ENCODE peak calls at places on chromosomes 13 and 19, in seven cellular contexts. M, C, A, V, U, F and J are unnamed samples.

GRCh38 chr13:76667551-76667950 is 218.7 kb downstream of the KCTD12 start:
- DNase-seq in A (no peak), F (no peak), M (no peak), U (peak), C (no peak), V (no peak), J (peak)

GRCh38 chr13:99157046-99157445 is 43.6 kb upstream of the UBAC2 start:
- DNase-seq in F (no peak), V (no peak), U (no peak), M (no peak), A (no peak), C (no peak), J (no peak)

GRCh38 chr19:52891336-52891735 is 6.1 kb downstream of the ZNF320 start:
- DNase-seq in C (no peak), M (no peak), V (peak), A (no peak), F (no peak), U (no peak), J (no peak)

GRCh38 chr13:107210216-107211010 is 642.5 kb upstream of the ARGLU1 start:
- DNase-seq in C (no peak), U (no peak), F (no peak), M (no peak), A (no peak), V (no peak), J (no peak)

GRCh38 chr13:68938639-68939038 is 1169.0 kb upstream of the ATXN8OS start:
- DNase-seq in V (no peak), C (no peak), A (no peak), M (no peak), U (no peak), F (no peak), J (no peak)

GRCh38 chr13:111183959-111184684 is 69.0 kb downstream of the ARHGEF7 start:
- DNase-seq in C (peak), F (no peak), A (no peak), V (no peak), M (no peak), U (no peak), J (no peak)

GRCh38 chr19:413756-414420 is 4.9 kb upstream of the C2CD4C start:
- DNase-seq in F (no peak), C (no peak), U (no peak), A (no peak), M (no peak), V (no peak), J (no peak)

GRCh38 chr13:25171517-25172302 is at the start of gene AMER2:
- DNase-seq in M (peak), V (no peak), F (no peak), C (no peak), U (no peak), A (no peak), J (no peak)

GRCh38 chr19:3766520-3766919 is 4.0 kb downstream of the MRPL54 start:
- DNase-seq in V (no peak), U (no peak), M (no peak), A (no peak), C (no peak), F (no peak), J (no peak)

GRCh38 chr19:17340302-17340870 is 3.0 kb downstream of the GTPBP3 start:
- DNase-seq in C (peak), U (peak), F (peak), V (no peak), A (no peak), M (peak), J (no peak)

GRCh38 chr13:29162638-29163037 is 342.5 kb downstream of the MTUS2 start:
- DNase-seq in C (no peak), M (no peak), F (no peak), A (no peak), U (peak), V (peak), J (peak)

GRCh38 chr13:37175996-37176395 is 70.5 kb upstream of the CSNK1A1L start:
- DNase-seq in M (no peak), V (no peak), U (no peak), C (no peak), A (no peak), F (no peak), J (no peak)

GRCh38 chr13:92354583-92354982 is 872.0 kb upstream of the GPC6 start:
- DNase-seq in F (no peak), C (no peak), U (no peak), M (no peak), V (no peak), A (no peak), J (no peak)

GRCh38 chr19:8017808-8018207 is 12.4 kb upstream of the ELAVL1 start:
- DNase-seq in C (no peak), V (peak), F (no peak), M (peak), A (no peak), U (no peak), J (peak)

GRCh38 chr19:14347999-14348889 is 33.0 kb upstream of the ADGRE5 start:
- DNase-seq in V (peak), M (peak), C (peak), A (no peak), F (peak), U (peak), J (peak)

GRCh38 chr13:49877629-49878218 is 58.4 kb downstream of the SPRYD7 start:
- DNase-seq in V (no peak), A (no peak), F (no peak), M (peak), C (no peak), U (peak), J (no peak)

GRCh38 chr13:29436291-29436690 is 159.2 kb downstream of the SLC7A1 start:
- DNase-seq in V (no peak), A (no peak), C (no peak), U (peak), M (no peak), F (no peak), J (no peak)

GRCh38 chr19:17049711-17050280 is 23.2 kb upstream of the CPAMD8 start:
- DNase-seq in U (peak), F (no peak), M (no peak), V (no peak), A (no peak), C (no peak), J (no peak)

GRCh38 chr13:41649659-41650058 is 192.3 kb downstream of the RGCC start:
- DNase-seq in F (no peak), C (no peak), U (peak), A (peak), M (peak), V (peak), J (no peak)

DNA sequence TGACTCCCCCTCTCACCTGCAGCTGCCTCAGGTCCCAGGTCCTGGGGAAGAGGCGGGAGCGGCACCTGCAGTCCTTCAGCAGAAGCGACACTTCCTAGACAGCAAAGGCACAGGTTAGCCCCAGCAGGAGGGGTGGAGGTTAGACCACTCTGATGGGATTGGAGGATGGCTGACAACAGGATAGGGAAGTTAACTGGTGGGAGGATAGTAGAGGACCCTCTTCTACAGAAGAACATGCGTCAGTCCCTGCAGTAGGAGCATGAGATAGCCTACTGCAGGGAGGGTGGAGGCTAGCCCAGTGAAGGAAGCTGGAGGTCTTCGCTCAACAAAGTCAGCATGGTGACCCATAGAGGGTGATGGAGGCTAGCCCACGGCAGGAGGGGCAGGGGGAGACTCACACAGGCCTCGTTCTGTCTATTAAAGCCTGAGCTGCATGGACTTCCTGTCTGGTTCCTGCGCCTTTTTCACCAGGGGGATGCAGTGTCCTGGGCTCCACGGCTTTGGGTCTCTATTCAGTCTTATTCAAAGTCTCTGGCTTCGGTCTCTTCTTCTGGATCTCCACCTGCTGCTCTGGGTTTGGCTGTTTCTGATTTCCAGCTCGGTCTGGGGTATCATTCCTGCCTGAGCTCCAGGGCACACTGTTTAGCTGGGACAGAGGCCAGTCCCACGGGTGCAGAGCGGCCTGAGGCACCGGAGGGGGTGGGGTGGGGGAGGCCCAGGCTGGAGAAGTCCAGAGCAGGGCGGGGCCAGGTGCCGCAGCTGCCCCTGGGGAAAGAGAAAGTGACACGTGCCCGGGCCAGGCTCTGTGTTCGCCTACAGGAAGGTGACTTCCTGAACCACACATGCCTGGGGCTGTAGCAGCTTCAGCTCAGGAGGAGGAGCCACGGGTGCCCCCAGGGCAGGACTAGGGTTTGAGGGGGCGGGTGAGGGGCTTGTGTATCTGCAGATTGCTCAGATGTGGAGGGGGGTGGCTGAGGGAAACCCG is 7.3 kb downstream of the IFNL3 start:
- DNase-seq in U (peak), A (peak), V (peak), M (no peak), F (peak), C (peak), J (peak)
- H3K4me2 ChIP-seq in U (peak), A (peak), V (no peak), M (no peak), F (no peak), C (peak), J (peak)

DNA sequence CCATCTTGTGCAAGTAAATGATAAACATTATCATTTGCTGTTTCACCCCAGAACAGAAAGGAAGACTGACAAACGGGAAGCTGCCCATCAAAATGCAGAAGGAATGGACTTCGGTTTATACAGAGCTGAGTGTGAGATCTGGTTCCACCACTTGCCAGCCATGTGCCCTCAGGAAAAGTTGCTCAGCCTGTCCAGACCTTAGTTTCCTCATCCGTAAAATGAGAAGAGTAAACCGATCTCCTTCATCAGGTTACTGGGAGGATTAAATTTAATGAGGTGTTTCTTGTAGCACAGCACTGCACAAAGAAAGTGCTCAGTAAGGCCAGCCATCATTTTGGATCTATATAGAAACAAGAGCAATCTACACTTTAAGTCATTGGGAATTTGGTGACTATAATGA is 36.7 kb upstream of the SERP2 start:
- DNase-seq in A (no peak), V (no peak), U (peak), F (no peak), M (no peak), C (no peak), J (no peak)
- H3K4me2 ChIP-seq in A (no peak), V (no peak), U (no peak), F (no peak), M (no peak), C (no peak), J (no peak)

DNA sequence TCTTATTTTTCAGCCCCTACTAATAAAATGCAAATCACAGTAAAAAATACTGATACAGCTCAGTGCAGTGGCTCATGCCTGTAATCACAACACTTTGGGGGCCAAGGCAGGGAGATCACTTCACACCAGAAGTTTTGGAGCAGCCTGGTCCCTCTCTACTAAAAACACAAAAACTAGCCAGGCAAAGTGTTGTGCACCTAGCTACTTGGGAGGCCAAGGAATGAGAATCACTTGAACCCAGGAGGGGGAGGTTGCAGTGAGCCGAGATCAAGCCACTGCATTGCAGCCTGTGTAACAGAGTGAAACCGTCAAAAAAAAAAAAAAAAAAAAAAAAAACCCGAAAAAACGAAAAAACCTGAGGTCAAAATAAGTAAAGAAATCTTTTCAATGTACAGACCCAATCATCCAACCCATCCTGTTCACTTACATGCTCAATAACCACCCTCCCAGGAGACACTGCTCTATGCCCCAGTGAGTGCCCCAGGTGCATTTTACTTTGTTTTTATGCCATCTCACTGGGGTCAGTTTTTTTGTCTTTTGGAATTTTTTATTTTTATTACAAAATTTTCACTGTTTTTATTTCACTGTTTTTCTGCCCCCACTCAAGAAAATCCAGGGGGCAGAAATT is 107.1 kb downstream of the ZNF486 start:
- DNase-seq in U (no peak), V (no peak), M (no peak), C (no peak), F (no peak), A (no peak), J (no peak)
- H3K4me2 ChIP-seq in U (no peak), V (no peak), M (no peak), C (no peak), F (no peak), A (no peak), J (no peak)

GRCh38 chr19:55068803-55069136 is 5.8 kb upstream of the RDH13 start:
- DNase-seq in V (no peak), U (no peak), F (no peak), M (no peak), A (no peak), C (no peak), J (no peak)
- H3K4me2 ChIP-seq in V (peak), U (peak), F (peak), M (peak), A (peak), C (no peak), J (peak)

GRCh38 chr13:63408227-63409202 is 1992.9 kb upstream of the PCDH20 start:
- DNase-seq in V (no peak), U (no peak), M (peak), A (no peak), F (no peak), C (no peak), J (no peak)
- H3K4me2 ChIP-seq in V (no peak), U (no peak), M (peak), A (no peak), F (no peak), C (no peak), J (no peak)

GRCh38 chr13:32838985-32839384 is 177.2 kb upstream of the KL start:
- DNase-seq in V (no peak), F (no peak), C (no peak), U (peak), M (no peak), A (no peak), J (peak)
- H3K4me2 ChIP-seq in V (no peak), F (no peak), C (no peak), U (peak), M (no peak), A (no peak), J (peak)

GRCh38 chr19:49316284-49316683 is 8.7 kb downstream of the SLC6A16 start:
- DNase-seq in C (no peak), V (no peak), U (no peak), F (no peak), A (no peak), M (no peak), J (no peak)
- H3K4me2 ChIP-seq in C (no peak), V (no peak), U (no peak), F (no peak), A (no peak), M (no peak), J (no peak)

GRCh38 chr13:40539954-40540706 is 126.3 kb downstream of the FOXO1 start:
- DNase-seq in M (peak), F (peak), V (no peak), U (peak), A (peak), C (no peak), J (no peak)
- H3K4me2 ChIP-seq in M (no peak), F (peak), V (no peak), U (peak), A (peak), C (no peak), J (no peak)

GRCh38 chr13:112236539-112237197 is 139.5 kb upstream of the SPACA7 start:
- DNase-seq in U (no peak), F (no peak), M (no peak), A (no peak), C (no peak), V (no peak), J (no peak)
- H3K4me2 ChIP-seq in U (no peak), F (no peak), M (no peak), A (no peak), C (no peak), V (no peak), J (no peak)